ENCODE peak calls at places on chromosomes 16 and 17, in eight cellular contexts. F is cardiac muscle cell; E is CD8-positive, alpha-beta memory T cell; P is heart right ventricle; N is pancreas; I is A673; K is Caco-2; X is psoas muscle. T is an unnamed sample.

GRCh38 chr17:1197781-1198490 is 18.2 kb upstream of the ABR start:
- DNase-seq in F (peak), E (peak), P (peak), N (no peak), I (no peak), K (no peak), X (peak), T (peak)

GRCh38 chr17:78400581-78401240 is 22.3 kb downstream of the PGS1 start:
- DNase-seq in F (no peak), E (no peak), P (no peak), N (no peak), I (no peak), K (no peak), X (no peak), T (no peak)

GRCh38 chr17:74779948-74780400 is 3.8 kb upstream of the NAT9 start:
- DNase-seq in F (no peak), E (peak), P (peak), N (no peak), I (no peak), K (no peak), X (peak), T (peak)

GRCh38 chr16:1403036-1403435 is 11.5 kb downstream of the UNKL start:
- DNase-seq in F (no peak), E (no peak), P (no peak), N (no peak), I (no peak), K (no peak), X (no peak), T (no peak)

GRCh38 chr17:2120550-2121335 is 65.8 kb downstream of the HIC1 start:
- DNase-seq in F (peak), E (no peak), P (no peak), N (no peak), I (no peak), K (no peak), X (no peak), T (no peak)

GRCh38 chr16:4263504-4264436 is 9.1 kb downstream of the TFAP4 start:
- DNase-seq in F (peak), E (no peak), P (peak), N (no peak), I (peak), K (no peak), X (peak), T (peak)

GRCh38 chr17:66425751-66426396 is 123.5 kb downstream of the PRKCA start:
- DNase-seq in F (no peak), E (no peak), P (no peak), N (no peak), I (no peak), K (no peak), X (no peak), T (no peak)

GRCh38 chr16:12089492-12090161 is 113.1 kb downstream of the SNX29 start:
- DNase-seq in F (peak), E (no peak), P (peak), N (no peak), I (peak), K (no peak), X (no peak), T (peak)

GRCh38 chr17:43444223-43445008 is 39.4 kb upstream of the DHX8 start:
- DNase-seq in F (no peak), E (no peak), P (no peak), N (peak), I (no peak), K (no peak), X (no peak), T (no peak)

GRCh38 chr17:72838068-72838467 is 254.4 kb downstream of the SLC39A11 start:
- DNase-seq in F (no peak), E (no peak), P (no peak), N (no peak), I (no peak), K (no peak), X (no peak), T (no peak)
- H3K4me3 ChIP-seq in F (no peak), E (no peak), P (no peak), N (no peak), I (no peak), K (no peak), X (no peak), T (no peak)

DNA sequence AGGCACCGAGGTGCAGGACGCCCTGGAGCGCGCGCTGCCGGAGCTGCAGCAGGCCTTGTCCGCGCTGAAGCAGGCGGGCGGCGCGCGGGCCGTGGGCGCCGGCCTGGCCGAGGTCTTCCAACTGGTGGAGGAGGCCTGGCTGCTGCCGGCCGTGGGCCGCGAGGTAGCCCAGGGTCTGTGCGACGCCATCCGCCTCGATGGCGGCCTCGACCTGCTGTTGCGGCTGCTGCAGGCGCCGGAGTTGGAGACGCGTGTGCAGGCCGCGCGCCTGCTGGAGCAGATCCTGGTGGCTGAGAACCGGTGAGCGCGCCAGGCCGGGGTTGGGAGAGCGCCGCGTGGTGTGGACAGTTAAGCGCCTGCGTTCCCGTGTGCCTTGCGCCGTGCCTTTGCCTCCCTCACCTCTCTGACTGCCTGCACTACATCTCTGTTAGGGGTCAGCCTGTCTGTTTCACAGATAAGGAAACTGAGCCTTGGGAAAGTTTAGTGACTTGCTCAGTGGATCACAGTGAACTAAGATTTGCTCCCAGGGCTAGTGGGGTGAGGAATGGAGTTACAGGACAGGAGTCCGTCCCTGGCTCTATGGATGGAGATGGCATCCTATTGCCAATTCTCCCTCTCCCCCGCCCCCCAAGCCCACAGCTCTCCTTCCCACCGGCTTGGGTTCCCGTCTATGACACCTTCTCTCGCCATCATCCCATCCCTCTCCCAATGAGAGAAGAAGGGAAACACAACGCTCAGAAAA is 880 bp downstream of the SARM1 start:
- DNase-seq in F (peak), E (no peak), P (no peak), N (no peak), I (peak), K (no peak), X (no peak), T (no peak)
- H3K4me3 ChIP-seq in F (peak), E (peak), P (peak), N (peak), I (peak), K (peak), X (peak), T (peak)

GRCh38 chr16:86927699-86928098 is 349.4 kb downstream of the FOXL1 start:
- DNase-seq in F (no peak), E (no peak), P (no peak), N (no peak), I (no peak), K (no peak), X (no peak), T (no peak)

GRCh38 chr16:86926695-86927094 is 348.3 kb downstream of the FOXL1 start:
- DNase-seq in F (no peak), E (no peak), P (no peak), N (no peak), I (no peak), K (no peak), X (no peak), T (no peak)

GRCh38 chr16:86924537-86924936 is 346.2 kb downstream of the FOXL1 start:
- DNase-seq in F (peak), E (no peak), P (no peak), N (no peak), I (no peak), K (no peak), X (no peak), T (no peak)

GRCh38 chr16:86925067-86925791 is 346.9 kb downstream of the FOXL1 start:
- DNase-seq in F (peak), E (no peak), P (no peak), N (no peak), I (peak), K (no peak), X (no peak), T (no peak)

GRCh38 chr16:86926146-86926545 is 347.8 kb downstream of the FOXL1 start:
- DNase-seq in F (no peak), E (no peak), P (no peak), N (no peak), I (no peak), K (no peak), X (no peak), T (no peak)
- H3K4me3 ChIP-seq in F (no peak), E (no peak), P (no peak), N (no peak), I (no peak), K (no peak), X (no peak), T (no peak)

GRCh38 chr17:79927136-79927661 is 88.0 kb upstream of the CBX4 start:
- DNase-seq in F (no peak), E (no peak), P (no peak), N (no peak), I (no peak), K (no peak), X (no peak), T (no peak)
- H3K4me3 ChIP-seq in F (no peak), E (no peak), P (no peak), N (no peak), I (no peak), K (no peak), X (no peak), T (no peak)

GRCh38 chr16:84703671-84704070 is 3.9 kb downstream of the USP10 start:
- DNase-seq in F (no peak), E (no peak), P (no peak), N (no peak), I (peak), K (no peak), X (no peak), T (no peak)
- H3K4me3 ChIP-seq in F (no peak), E (no peak), P (no peak), N (no peak), I (peak), K (no peak), X (no peak), T (no peak)

T was measured in stomach.